ENCODE peak calls at places on chromosomes 13 and 19, in five cellular contexts. One of them, this sample, is unnamed.

GRCh38 chr13:27559714-27560113 is 60.6 kb downstream of the LNX2 start:
- ATAC-seq in A549: no peak
- ATAC-seq in right cardiac atrium: no peak
- ATAC-seq in HCT116: no peak
- ATAC-seq in heart left ventricle: no peak
- ATAC-seq in this sample: no peak

GRCh38 chr13:46401432-46401831 is 14.4 kb upstream of the RUBCNL start:
- ATAC-seq in A549: no peak
- ATAC-seq in right cardiac atrium: no peak
- ATAC-seq in HCT116: no peak
- ATAC-seq in heart left ventricle: no peak
- ATAC-seq in this sample: no peak

GRCh38 chr19:35913589-35913988 is 5.5 kb upstream of the TYROBP start:
- ATAC-seq in A549: no peak
- ATAC-seq in right cardiac atrium: no peak
- ATAC-seq in HCT116: no peak
- ATAC-seq in heart left ventricle: no peak
- ATAC-seq in this sample: no peak

GRCh38 chr13:30915691-30916541 is 9.8 kb downstream of the MEDAG start:
- ATAC-seq in A549: no peak
- ATAC-seq in right cardiac atrium: no peak
- ATAC-seq in HCT116: no peak
- ATAC-seq in heart left ventricle: no peak
- ATAC-seq in this sample: no peak

GRCh38 chr13:111413407-111414187 is 93.2 kb downstream of the TEX29 start:
- ATAC-seq in A549: no peak
- ATAC-seq in right cardiac atrium: no peak
- ATAC-seq in HCT116: no peak
- ATAC-seq in heart left ventricle: no peak
- ATAC-seq in this sample: no peak

GRCh38 chr13:50635504-50635903 is 208.0 kb downstream of the DLEU7 start:
- ATAC-seq in A549: no peak
- ATAC-seq in right cardiac atrium: peak; percentile 94
- ATAC-seq in HCT116: no peak
- ATAC-seq in heart left ventricle: peak; percentile 51
- ATAC-seq in this sample: peak; percentile 89

GRCh38 chr13:110716235-110716505 is 2.7 kb downstream of the ING1 start:
- ATAC-seq in A549: no peak
- ATAC-seq in right cardiac atrium: no peak
- ATAC-seq in HCT116: no peak
- ATAC-seq in heart left ventricle: no peak
- ATAC-seq in this sample: no peak

GRCh38 chr19:6196361-6196760 is 60.9 kb downstream of the ACSBG2 start:
- ATAC-seq in A549: no peak
- ATAC-seq in right cardiac atrium: no peak
- ATAC-seq in HCT116: no peak
- ATAC-seq in heart left ventricle: no peak
- ATAC-seq in this sample: no peak

GRCh38 chr13:72463561-72463960 is 263.9 kb downstream of the MZT1 start:
- ATAC-seq in A549: no peak
- ATAC-seq in right cardiac atrium: peak; percentile 85
- ATAC-seq in HCT116: no peak
- ATAC-seq in heart left ventricle: peak; percentile 59
- ATAC-seq in this sample: no peak

GRCh38 chr13:77375554-77375953 is 48.7 kb upstream of the MYCBP2 start:
- ATAC-seq in A549: no peak
- ATAC-seq in right cardiac atrium: no peak
- ATAC-seq in HCT116: no peak
- ATAC-seq in heart left ventricle: no peak
- ATAC-seq in this sample: no peak

GRCh38 chr13:28147489-28147888 is 9.1 kb downstream of the PAN3 start:
- ATAC-seq in A549: no peak
- ATAC-seq in right cardiac atrium: no peak
- ATAC-seq in HCT116: no peak
- ATAC-seq in heart left ventricle: no peak
- ATAC-seq in this sample: no peak

GRCh38 chr13:110471156-110471832 is 90.2 kb downstream of the RAB20 start:
- ATAC-seq in A549: no peak
- ATAC-seq in right cardiac atrium: no peak
- ATAC-seq in HCT116: no peak
- ATAC-seq in heart left ventricle: peak; percentile 5
- ATAC-seq in this sample: peak; percentile 20

GRCh38 chr13:112032186-112032835 is 34.6 kb upstream of the SOX1 start:
- ATAC-seq in A549: no peak
- ATAC-seq in right cardiac atrium: no peak
- ATAC-seq in HCT116: peak; percentile 63
- ATAC-seq in heart left ventricle: peak; percentile 22
- ATAC-seq in this sample: no peak

GRCh38 chr13:40635315-40635995 is 31.0 kb downstream of the FOXO1 start:
- ATAC-seq in A549: no peak
- ATAC-seq in right cardiac atrium: peak; percentile 6
- ATAC-seq in HCT116: peak; percentile 46
- ATAC-seq in heart left ventricle: no peak
- ATAC-seq in this sample: no peak

GRCh38 chr19:9811139-9811538 is 7.7 kb downstream of the FBXL12 start:
- ATAC-seq in A549: no peak
- ATAC-seq in right cardiac atrium: peak; percentile 36
- ATAC-seq in HCT116: no peak
- ATAC-seq in heart left ventricle: no peak
- ATAC-seq in this sample: no peak

GRCh38 chr19:10105241-10106099 is 692 bp upstream of the PPAN start:
- ATAC-seq in A549: no peak
- ATAC-seq in right cardiac atrium: no peak
- ATAC-seq in HCT116: no peak
- ATAC-seq in heart left ventricle: no peak
- ATAC-seq in this sample: no peak

GRCh38 chr13:113124211-113125025 is 1.8 kb downstream of the F10 start:
- ATAC-seq in A549: no peak
- ATAC-seq in right cardiac atrium: no peak
- ATAC-seq in HCT116: no peak
- ATAC-seq in heart left ventricle: no peak
- ATAC-seq in this sample: no peak

GRCh38 chr13:27283906-27284523 is 13.4 kb downstream of the RASL11A start:
- ATAC-seq in A549: peak; percentile 81
- ATAC-seq in right cardiac atrium: peak; percentile 67
- ATAC-seq in HCT116: peak; percentile 85
- ATAC-seq in heart left ventricle: peak; percentile 83
- ATAC-seq in this sample: no peak

GRCh38 chr13:40290758-40291157 is 375.7 kb downstream of the FOXO1 start:
- ATAC-seq in A549: no peak
- ATAC-seq in right cardiac atrium: no peak
- ATAC-seq in HCT116: no peak
- ATAC-seq in heart left ventricle: no peak
- ATAC-seq in this sample: no peak

GRCh38 chr13:108859202-108860012 is 230.0 kb downstream of the MYO16 start:
- ATAC-seq in A549: peak; percentile 89
- ATAC-seq in right cardiac atrium: no peak
- ATAC-seq in HCT116: no peak
- ATAC-seq in heart left ventricle: no peak
- ATAC-seq in this sample: no peak

GRCh38 chr13:47036291-47037008 is 139.6 kb upstream of the HTR2A start:
- ATAC-seq in A549: no peak
- ATAC-seq in right cardiac atrium: no peak
- ATAC-seq in HCT116: no peak
- ATAC-seq in heart left ventricle: no peak
- ATAC-seq in this sample: no peak

GRCh38 chr13:109794095-109794494 is 7.7 kb upstream of the IRS2 start:
- ATAC-seq in A549: no peak
- ATAC-seq in right cardiac atrium: no peak
- ATAC-seq in HCT116: peak; percentile 57
- ATAC-seq in heart left ventricle: no peak
- ATAC-seq in this sample: no peak

GRCh38 chr19:9823816-9824215 is 3.9 kb upstream of the UBL5 start:
- ATAC-seq in A549: no peak
- ATAC-seq in right cardiac atrium: no peak
- ATAC-seq in HCT116: no peak
- ATAC-seq in heart left ventricle: no peak
- ATAC-seq in this sample: no peak

GRCh38 chr13:29125934-29126424 is 305.8 kb downstream of the MTUS2 start:
- ATAC-seq in A549: no peak
- ATAC-seq in right cardiac atrium: no peak
- ATAC-seq in HCT116: no peak
- ATAC-seq in heart left ventricle: no peak
- ATAC-seq in this sample: no peak

GRCh38 chr13:108573455-108573854 is 56.0 kb upstream of the MYO16 start:
- ATAC-seq in A549: no peak
- ATAC-seq in right cardiac atrium: no peak
- ATAC-seq in HCT116: no peak
- ATAC-seq in heart left ventricle: no peak
- ATAC-seq in this sample: no peak

GRCh38 chr19:56837892-56838679 is 2.4 kb downstream of the PEG3 start:
- ATAC-seq in A549: no peak
- ATAC-seq in right cardiac atrium: peak; percentile 43
- ATAC-seq in HCT116: no peak
- ATAC-seq in heart left ventricle: peak; percentile 51
- ATAC-seq in this sample: peak; percentile 16

GRCh38 chr19:49140951-49141350 is 14.2 kb downstream of the HRC start:
- ATAC-seq in A549: no peak
- ATAC-seq in right cardiac atrium: no peak
- ATAC-seq in HCT116: no peak
- ATAC-seq in heart left ventricle: no peak
- ATAC-seq in this sample: no peak

GRCh38 chr19:12314553-12314952 is 18.9 kb downstream of the ZNF563 start:
- ATAC-seq in A549: no peak
- ATAC-seq in right cardiac atrium: no peak
- ATAC-seq in HCT116: no peak
- ATAC-seq in heart left ventricle: no peak
- ATAC-seq in this sample: no peak

GRCh38 chr19:13909430-13909829 is 3.4 kb downstream of the CC2D1A start:
- ATAC-seq in A549: no peak
- ATAC-seq in right cardiac atrium: no peak
- ATAC-seq in HCT116: no peak
- ATAC-seq in heart left ventricle: no peak
- ATAC-seq in this sample: no peak

GRCh38 chr13:73943965-73944233 is 190.3 kb downstream of the KLF12 start:
- ATAC-seq in A549: no peak
- ATAC-seq in right cardiac atrium: no peak
- ATAC-seq in HCT116: no peak
- ATAC-seq in heart left ventricle: peak; percentile 51
- ATAC-seq in this sample: no peak

GRCh38 chr19:51026554-51026831 is at the start of gene KLK11:
- ATAC-seq in A549: peak; percentile 25
- ATAC-seq in right cardiac atrium: peak; percentile 35
- ATAC-seq in HCT116: peak; percentile 71
- ATAC-seq in heart left ventricle: no peak
- ATAC-seq in this sample: no peak

GRCh38 chr19:7692417-7693088 is 9.4 kb downstream of the FCER2 start:
- ATAC-seq in A549: no peak
- ATAC-seq in right cardiac atrium: no peak
- ATAC-seq in HCT116: no peak
- ATAC-seq in heart left ventricle: no peak
- ATAC-seq in this sample: no peak

DNA sequence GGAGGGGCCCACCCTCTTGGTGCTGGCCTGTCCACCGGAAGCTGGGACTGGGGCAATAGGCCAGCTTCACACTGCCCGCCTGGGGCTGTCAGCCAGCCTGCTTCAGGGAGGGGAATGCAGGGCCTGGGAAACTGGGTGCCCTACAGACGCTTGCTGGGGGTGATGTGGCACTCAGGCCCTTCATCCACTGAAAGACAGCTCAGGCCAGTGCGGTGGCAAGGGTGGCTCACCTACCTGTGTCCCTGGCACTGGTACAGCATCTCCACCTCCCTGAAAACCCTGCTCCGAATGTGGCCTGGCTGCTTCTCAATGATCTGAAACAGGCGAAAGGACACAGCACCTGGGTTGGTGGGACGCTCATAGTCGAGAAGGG is 7.8 kb downstream of the MKNK2 start:
- ATAC-seq in A549: no peak
- ATAC-seq in right cardiac atrium: no peak
- ATAC-seq in HCT116: no peak
- ATAC-seq in heart left ventricle: no peak
- ATAC-seq in this sample: no peak
- H3K4me1 ChIP-seq in A549: peaks cover 84% of the 10 kb centered on the region
- H3K4me1 ChIP-seq in right cardiac atrium: peaks cover 15% of the 10 kb centered on the region
- H3K4me1 ChIP-seq in HCT116: peaks cover 36% of the 10 kb centered on the region
- H3K4me1 ChIP-seq in heart left ventricle: peaks cover 72% of the 10 kb centered on the region
- H3K4me1 ChIP-seq in this sample: peaks cover 100% of the 10 kb centered on the region

DNA sequence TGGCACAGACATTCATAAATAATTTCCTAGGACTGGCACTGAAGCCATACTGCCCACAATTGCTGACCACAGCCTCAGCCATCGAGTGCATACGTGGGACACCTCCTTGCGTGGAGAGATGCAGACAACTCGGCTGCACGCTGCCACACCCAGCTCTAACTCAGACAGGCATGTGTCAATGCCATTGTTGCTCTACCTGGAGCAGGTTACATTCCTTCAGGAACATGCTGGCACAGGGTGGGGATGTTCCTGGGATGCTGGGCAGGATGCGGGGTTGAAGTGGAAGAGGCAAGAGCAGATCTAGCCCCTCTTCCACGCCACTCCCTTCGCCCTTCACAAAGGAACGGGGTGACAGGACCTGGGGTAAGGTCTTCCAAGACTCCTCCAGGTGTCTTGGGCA is 24.2 kb upstream of the SLC35E1 start:
- ATAC-seq in A549: no peak
- ATAC-seq in right cardiac atrium: no peak
- ATAC-seq in HCT116: no peak
- ATAC-seq in heart left ventricle: no peak
- ATAC-seq in this sample: no peak
- H3K4me1 ChIP-seq in A549: peaks cover 6% of the 10 kb centered on the region
- H3K4me1 ChIP-seq in right cardiac atrium: peaks cover 16% of the 10 kb centered on the region
- H3K4me1 ChIP-seq in HCT116: peaks cover 6% of the 10 kb centered on the region
- H3K4me1 ChIP-seq in heart left ventricle: peaks cover 16% of the 10 kb centered on the region
- H3K4me1 ChIP-seq in this sample: no peaks in the 10 kb centered on the region

GRCh38 chr13:21014139-21014665 is 47.2 kb downstream of the LATS2 start:
- ATAC-seq in A549: no peak
- ATAC-seq in right cardiac atrium: no peak
- ATAC-seq in HCT116: no peak
- ATAC-seq in heart left ventricle: no peak
- ATAC-seq in this sample: no peak
- H3K4me1 ChIP-seq in A549: peaks cover 77% of the 10 kb centered on the region
- H3K4me1 ChIP-seq in right cardiac atrium: peaks cover 25% of the 10 kb centered on the region
- H3K4me1 ChIP-seq in HCT116: peaks cover 29% of the 10 kb centered on the region
- H3K4me1 ChIP-seq in heart left ventricle: peaks cover 40% of the 10 kb centered on the region
- H3K4me1 ChIP-seq in this sample: peaks cover 17% of the 10 kb centered on the region

DNA sequence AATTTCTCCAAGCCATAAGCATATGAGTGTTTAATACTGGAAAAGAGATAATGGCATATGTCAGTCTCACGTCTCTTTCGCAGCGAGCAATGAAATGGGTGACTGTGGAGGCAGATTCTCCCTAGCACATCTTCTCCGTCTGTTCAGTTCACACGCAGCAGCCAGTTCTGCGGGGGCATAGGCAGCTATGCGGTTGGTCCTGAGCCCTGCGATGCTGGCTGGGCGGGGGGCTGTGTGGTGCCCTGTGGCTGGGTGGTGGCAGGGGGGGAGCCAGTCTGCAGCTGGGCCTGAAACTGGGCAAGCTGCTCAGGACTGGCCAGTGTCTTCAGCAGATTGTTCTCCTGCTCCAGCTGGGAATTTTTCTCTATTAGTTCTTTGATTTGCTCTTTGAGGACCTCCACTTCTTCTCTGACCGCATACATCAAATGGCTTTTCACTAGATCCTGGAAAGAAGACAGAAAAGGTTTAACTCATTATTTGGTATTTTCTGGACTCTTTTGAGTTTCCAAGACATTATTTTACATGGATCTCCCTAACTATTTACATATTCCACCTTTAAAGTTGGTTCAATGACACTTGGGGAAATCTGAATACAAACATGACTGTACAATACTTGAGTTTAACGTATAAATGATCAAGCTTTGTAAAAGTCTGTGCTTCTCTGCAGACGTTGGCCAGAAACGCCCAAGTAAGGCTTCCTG is 61.0 kb downstream of the SERP2 start:
- ATAC-seq in A549: no peak
- ATAC-seq in right cardiac atrium: no peak
- ATAC-seq in HCT116: no peak
- ATAC-seq in heart left ventricle: no peak
- ATAC-seq in this sample: no peak
- H3K4me1 ChIP-seq in A549: peaks cover 43% of the 10 kb centered on the region
- H3K4me1 ChIP-seq in right cardiac atrium: peaks cover 2% of the 10 kb centered on the region
- H3K4me1 ChIP-seq in HCT116: peaks cover 27% of the 10 kb centered on the region
- H3K4me1 ChIP-seq in heart left ventricle: peaks cover 9% of the 10 kb centered on the region
- H3K4me1 ChIP-seq in this sample: peaks cover 3% of the 10 kb centered on the region